ENCODE peak calls at places on chromosomes 11 and 22, in six cellular contexts. G is adrenal gland; Y is heart right ventricle; J is body of pancreas; T is sigmoid colon; W is CD4-positive, CD25-positive, alpha-beta regulatory T cell. V is an unnamed sample.

GRCh38 chr11:77418155-77418980 is 55.5 kb downstream of the PAK1 start:
- DNase-seq in J (no peak), W (no peak), T (no peak), G (no peak), Y (no peak), V (peak; percentile 54)

GRCh38 chr11:117717485-117718314 is 79.3 kb downstream of the DSCAML1 start:
- DNase-seq in T (peak; percentile 51), J (peak; percentile 46), G (no peak), W (no peak), Y (peak; percentile 42), V (no peak)

GRCh38 chr11:115179647-115180046 is 324.6 kb downstream of the CADM1 start:
- DNase-seq in T (no peak), W (no peak), Y (no peak), J (no peak), G (no peak), V (no peak)

GRCh38 chr11:61080526-61080925 is 21.8 kb upstream of the CD5 start:
- DNase-seq in J (no peak), G (no peak), T (no peak), W (no peak), Y (no peak), V (no peak)

GRCh38 chr11:45859661-45860140 is 12.4 kb downstream of the CRY2 start:
- DNase-seq in J (peak; percentile 94), G (peak; percentile 99), W (no peak), T (peak; percentile 99), Y (peak; percentile 93), V (no peak)

GRCh38 chr11:60765355-60765754 is 8.7 kb downstream of the MS4A15 start:
- DNase-seq in J (no peak), W (no peak), Y (no peak), G (no peak), T (no peak), V (no peak)

GRCh38 chr11:43924112-43924855 is 18.2 kb upstream of the C11orf96 start:
- DNase-seq in Y (no peak), G (no peak), T (no peak), W (no peak), J (no peak), V (no peak)

GRCh38 chr22:40597541-40598453 is 38.7 kb downstream of the MRTFA start:
- DNase-seq in W (no peak), T (no peak), J (no peak), Y (no peak), G (no peak), V (no peak)

GRCh38 chr11:112968988-112969714 is 7.9 kb downstream of the NCAM1 start:
- DNase-seq in T (no peak), J (no peak), W (no peak), G (no peak), Y (no peak), V (no peak)

GRCh38 chr11:118658372-118659313 is 20.8 kb downstream of the TREH start:
- DNase-seq in T (no peak), Y (no peak), J (no peak), G (peak; percentile 34), W (no peak), V (no peak)

GRCh38 chr22:43313497-43314474 is 29.4 kb downstream of the SCUBE1 start:
- DNase-seq in T (peak; percentile 88), Y (peak; percentile 64), W (no peak), G (peak; percentile 53), J (no peak), V (peak; percentile 34)

DNA sequence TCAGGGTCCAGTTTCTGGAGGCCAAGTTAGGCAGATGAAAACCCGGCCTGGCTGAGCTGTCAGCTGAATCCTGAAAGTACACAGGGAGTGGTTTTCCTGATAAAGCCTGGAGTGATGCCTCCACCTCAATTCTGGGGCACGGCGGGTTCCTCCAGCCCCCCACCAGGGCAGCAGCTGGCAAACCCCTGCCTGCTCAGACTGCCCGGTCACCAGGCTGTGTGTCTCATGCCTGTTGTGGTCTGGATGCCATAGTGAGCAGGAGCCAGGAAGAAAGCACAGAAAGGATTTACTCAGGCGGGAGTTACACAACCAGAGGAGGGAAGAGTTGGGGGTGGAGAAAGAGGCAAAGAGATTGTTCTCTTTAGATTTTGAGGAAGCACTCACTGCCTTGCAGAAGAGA is 119.9 kb upstream of the RASSF10 start:
- DNase-seq in W (no peak), T (peak; percentile 82), Y (peak; percentile 28), J (no peak), G (no peak), V (no peak)
- H3K36me3 ChIP-seq in W (no peaks in the 10 kb centered on the region), T (no peaks in the 10 kb centered on the region), Y (peaks cover 6% of the 10 kb centered on the region), J (no peaks in the 10 kb centered on the region), G (no peaks in the 10 kb centered on the region), V (peaks cover 24% of the 10 kb centered on the region)

DNA sequence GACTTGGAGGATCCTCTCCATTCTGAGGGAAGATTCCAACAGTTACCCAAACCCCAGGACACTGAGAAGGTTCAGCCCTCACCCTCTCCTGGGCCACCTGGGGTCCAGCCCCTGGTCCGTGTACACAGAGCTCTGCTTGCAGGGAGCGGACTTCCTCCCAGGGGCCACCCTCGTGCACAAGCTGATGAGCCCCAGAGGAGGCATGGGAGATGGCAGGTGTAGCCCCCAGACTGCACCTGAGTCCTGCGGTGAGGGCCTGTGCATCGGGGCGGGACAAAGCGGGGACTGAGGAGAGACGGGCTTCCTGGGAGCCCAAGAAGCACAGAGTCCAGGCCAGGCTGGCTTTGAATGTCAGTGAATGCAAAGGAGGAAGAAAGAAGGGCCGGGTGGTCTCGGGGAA is 1374.9 kb downstream of the BRD1 start:
- DNase-seq in J (no peak), T (no peak), Y (no peak), G (no peak), W (no peak), V (no peak)
- H3K9me3 ChIP-seq in J (no peaks in the 10 kb centered on the region), T (no peaks in the 10 kb centered on the region), Y (no peaks in the 10 kb centered on the region), G (no peaks in the 10 kb centered on the region), W (no peaks in the 10 kb centered on the region), V (no peaks in the 10 kb centered on the region)

GRCh38 chr11:83161610-83162199 is 4.8 kb downstream of the PCF11 start:
- DNase-seq in J (no peak), W (no peak), G (no peak), T (no peak), Y (no peak), V (no peak)
- H3K4me3 ChIP-seq in J (no peak overlapping the region), W (peak overlapping the region; percentile 93), G (no peak overlapping the region), T (no peak overlapping the region), Y (peak overlapping the region; percentile 90), V (no peak overlapping the region)

GRCh38 chr11:122628691-122629555 is 26.6 kb upstream of the UBASH3B start:
- DNase-seq in G (peak; percentile 73), W (peak; percentile 45), Y (peak; percentile 57), J (peak; percentile 64), T (peak; percentile 80), V (peak; percentile 78)
- H3K36me3 ChIP-seq in G (no peaks in the 10 kb centered on the region), W (no peaks in the 10 kb centered on the region), Y (no peaks in the 10 kb centered on the region), J (no peaks in the 10 kb centered on the region), T (no peaks in the 10 kb centered on the region), V (no peaks in the 10 kb centered on the region)

GRCh38 chr22:48659393-48659792 is 1168.3 kb downstream of the BRD1 start:
- DNase-seq in Y (peak; percentile 31), G (no peak), J (no peak), T (no peak), W (no peak), V (no peak)
- H3K9me3 ChIP-seq in Y (no peaks in the 10 kb centered on the region), G (no peaks in the 10 kb centered on the region), J (no peaks in the 10 kb centered on the region), T (no peaks in the 10 kb centered on the region), W (peaks cover 11% of the 10 kb centered on the region), V (no peaks in the 10 kb centered on the region)

DNA sequence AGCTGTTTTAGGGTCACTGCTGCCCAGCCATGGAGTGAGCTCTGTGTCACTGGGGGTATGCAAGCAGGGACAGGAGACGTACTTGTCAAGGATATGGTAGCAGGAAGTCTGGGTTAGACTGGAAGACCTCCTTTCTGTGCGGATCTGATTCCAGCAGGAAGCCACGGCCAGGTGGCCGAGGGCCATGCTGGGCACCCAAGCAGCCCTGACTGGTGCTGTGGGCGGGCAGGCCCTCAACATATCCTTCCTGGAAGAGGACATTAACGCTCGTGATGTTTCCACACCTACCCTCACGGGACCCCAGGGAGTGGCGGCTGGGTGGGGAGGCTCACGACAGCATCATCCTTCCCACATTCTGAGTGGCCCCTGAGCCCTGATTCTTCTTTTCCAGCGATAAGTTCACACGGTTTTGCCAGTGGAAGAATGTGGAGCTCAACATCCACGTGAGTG is 8.7 kb upstream of the ANKRD13D start:
- DNase-seq in Y (no peak), W (no peak), G (no peak), T (peak; percentile 51), J (no peak), V (no peak)
- H3K4me3 ChIP-seq in Y (no peak overlapping the region), W (no peak overlapping the region), G (no peak overlapping the region), T (no peak overlapping the region), J (no peak overlapping the region), V (no peak overlapping the region)

GRCh38 chr22:28799125-28799833 is 1.1 kb downstream of the XBP1 start:
- DNase-seq in G (peak; percentile 75), T (peak; percentile 91), Y (no peak), W (no peak), J (peak; percentile 33), V (peak; percentile 51)
- H3K36me3 ChIP-seq in G (peaks cover 40% of the 10 kb centered on the region), T (peaks cover 22% of the 10 kb centered on the region), Y (peaks cover 49% of the 10 kb centered on the region), W (peaks cover 28% of the 10 kb centered on the region), J (peaks cover 28% of the 10 kb centered on the region), V (peaks cover 55% of the 10 kb centered on the region)

GRCh38 chr11:125550780-125551179 is 18.5 kb upstream of the EI24 start:
- DNase-seq in Y (no peak), J (no peak), G (no peak), T (no peak), W (no peak), V (no peak)

GRCh38 chr11:125554038-125554437 is 15.2 kb upstream of the EI24 start:
- DNase-seq in G (no peak), Y (no peak), J (no peak), T (no peak), W (no peak), V (no peak)

GRCh38 chr11:125553357-125553756 is 15.9 kb upstream of the EI24 start:
- DNase-seq in W (no peak), J (no peak), Y (no peak), G (no peak), T (no peak), V (no peak)

GRCh38 chr11:125552927-125553326 is 16.4 kb upstream of the EI24 start:
- DNase-seq in J (no peak), G (no peak), W (no peak), Y (no peak), T (no peak), V (no peak)

GRCh38 chr11:125551835-125552342 is 17.4 kb upstream of the EI24 start:
- DNase-seq in W (no peak), J (no peak), Y (no peak), G (no peak), T (no peak), V (no peak)
- H3K9me3 ChIP-seq in W (peaks cover 35% of the 10 kb centered on the region), J (peaks cover 6% of the 10 kb centered on the region), Y (no peaks in the 10 kb centered on the region), G (no peaks in the 10 kb centered on the region), T (peaks cover 8% of the 10 kb centered on the region), V (no peaks in the 10 kb centered on the region)

V was measured in HAP-1.